ENCODE peak calls at places on chromosome 1, in eight cellular contexts. T is activated B cell treated with CpG ODN at 0.5 μM for 24 hours; J is left lobe of liver; Z is naive thymus-derived CD8-positive, alpha-beta T cell; D is A549; B is omental fat pad; G is activated CD8-positive, alpha-beta memory T cell treated with anti-CD3 and anti-CD28 coated beads, Interleukin-2, amount 10 ng/mL, durations not matched to agents 7 days and 5 days; Y is pancreas. C is an unnamed sample.

GRCh38 chr1:234656070-234656875 is 46.3 kb upstream of the IRF2BP2 start:
- ATAC-seq in T (no peak), J (no peak), Z (no peak), D (no peak), B (no peak), G (no peak), Y (no peak), C (no peak)

GRCh38 chr1:206911064-206911663 is 10.6 kb downstream of the FCMR start:
- ATAC-seq in T (peak), J (peak), Z (no peak), D (no peak), B (no peak), G (peak), Y (peak), C (peak)

GRCh38 chr1:154755858-154756730 is 114.0 kb downstream of the KCNN3 start:
- ATAC-seq in T (no peak), J (no peak), Z (no peak), D (peak), B (no peak), G (no peak), Y (no peak), C (no peak)

GRCh38 chr1:107404756-107405155 is 263.9 kb downstream of the NTNG1 start:
- ATAC-seq in T (no peak), J (no peak), Z (no peak), D (no peak), B (no peak), G (no peak), Y (no peak), C (no peak)

GRCh38 chr1:26364956-26365355 is 7.6 kb downstream of the ZNF683 start:
- ATAC-seq in T (no peak), J (no peak), Z (no peak), D (no peak), B (no peak), G (no peak), Y (no peak), C (no peak)

GRCh38 chr1:30234091-30234490 is 489.3 kb downstream of the MATN1 start:
- ATAC-seq in T (no peak), J (no peak), Z (no peak), D (no peak), B (no peak), G (no peak), Y (no peak), C (no peak)

GRCh38 chr1:44361478-44361877 is 6.4 kb upstream of the ERI3 start:
- ATAC-seq in T (no peak), J (peak), Z (no peak), D (peak), B (no peak), G (no peak), Y (no peak), C (no peak)

GRCh38 chr1:207039380-207040180 is 7.0 kb upstream of the C1orf116 start:
- ATAC-seq in T (no peak), J (peak), Z (no peak), D (peak), B (no peak), G (no peak), Y (peak), C (no peak)

GRCh38 chr1:220680085-220680687 is 10.0 kb upstream of the C1orf115 start:
- ATAC-seq in T (peak), J (peak), Z (peak), D (peak), B (peak), G (peak), Y (peak), C (peak)

GRCh38 chr1:192887426-192887825 is 78.6 kb downstream of the RGS2 start:
- ATAC-seq in T (no peak), J (no peak), Z (no peak), D (no peak), B (no peak), G (no peak), Y (no peak), C (no peak)

C was measured in esophagus mucosa.